ENCODE peak calls at places on chromosomes 3 and 15, in six cellular contexts. M, K, Y, G, H and V are unnamed samples.

GRCh38 chr3:194344012-194344411 is 7.1 kb downstream of the CPN2 start:
- DNase-seq in M (peak), G (no peak), K (no peak), Y (peak), H (peak), V (peak)

GRCh38 chr15:74763416-74763815 is 14.8 kb downstream of the CYP1A2 start:
- DNase-seq in H (no peak), M (no peak), G (no peak), K (no peak), Y (no peak), V (no peak)

GRCh38 chr15:60326824-60327654 is 70.7 kb downstream of the ANXA2 start:
- DNase-seq in G (no peak), M (no peak), H (peak), Y (peak), K (no peak), V (peak)

GRCh38 chr3:55440406-55440708 is 46.7 kb downstream of the WNT5A start:
- DNase-seq in G (no peak), H (no peak), M (no peak), Y (no peak), K (no peak), V (no peak)

GRCh38 chr15:92629276-92629974 is 26.1 kb downstream of the FAM174B start:
- DNase-seq in Y (peak), G (no peak), H (no peak), M (no peak), K (no peak), V (no peak)

GRCh38 chr15:63942486-63943365 is 103.6 kb downstream of the DAPK2 start:
- DNase-seq in G (no peak), Y (peak), H (no peak), M (no peak), K (no peak), V (peak)

GRCh38 chr3:122186372-122186771 is 2.9 kb downstream of the CASR start:
- DNase-seq in Y (no peak), H (no peak), G (no peak), M (no peak), K (no peak), V (no peak)

GRCh38 chr15:63528138-63528659 is 23.8 kb downstream of the USP3 start:
- DNase-seq in K (no peak), H (no peak), G (no peak), Y (no peak), M (no peak), V (no peak)

GRCh38 chr3:153621988-153622387 is 460.0 kb downstream of the RAP2B start:
- DNase-seq in M (no peak), H (no peak), Y (peak), G (no peak), K (no peak), V (no peak)

GRCh38 chr3:102193255-102193654 is 241.6 kb upstream of the ZPLD1 start:
- DNase-seq in G (no peak), K (no peak), M (no peak), H (no peak), Y (no peak), V (no peak)

GRCh38 chr3:64489361-64490044 is 198.3 kb downstream of the ADAMTS9 start:
- DNase-seq in H (peak), Y (no peak), M (peak), G (no peak), K (no peak), V (no peak)

GRCh38 chr3:69755795-69756194 is 16.5 kb downstream of the MITF start:
- DNase-seq in G (no peak), Y (no peak), M (no peak), K (no peak), H (no peak), V (no peak)

GRCh38 chr3:16279010-16279409 is 14.0 kb downstream of the OXNAD1 start:
- DNase-seq in H (no peak), Y (no peak), K (no peak), M (no peak), G (no peak), V (no peak)

DNA sequence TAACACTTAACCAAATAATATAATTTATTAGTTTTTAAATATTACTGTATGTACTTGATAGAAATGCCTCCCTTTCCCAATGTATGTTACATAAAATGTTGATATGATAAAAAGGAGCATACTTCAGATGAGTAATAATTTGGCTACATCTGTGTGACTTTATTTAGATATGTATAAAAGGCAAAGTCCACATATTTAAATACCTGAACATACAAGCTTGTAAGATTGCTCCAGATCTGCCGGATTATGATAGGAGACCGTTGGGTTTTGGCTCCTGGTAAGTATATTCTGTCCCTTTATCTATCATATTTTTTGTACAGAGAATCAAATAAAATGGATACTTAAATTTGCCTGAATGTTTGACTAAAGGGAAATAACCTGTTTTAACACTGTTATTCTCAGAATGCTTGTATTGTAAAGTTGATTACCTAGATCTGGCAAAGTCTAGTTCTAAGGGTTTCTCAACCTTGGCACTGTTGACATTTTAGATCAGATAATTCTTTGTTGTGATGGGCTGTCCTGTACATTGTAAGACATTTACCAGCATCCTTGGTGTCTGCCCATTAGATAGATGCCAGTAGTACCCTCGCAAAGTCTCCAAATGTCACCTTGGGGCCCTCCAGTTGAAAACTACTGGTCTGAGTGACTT is 38.5 kb downstream of the LRCH3 start:
- DNase-seq in K (no peak), M (no peak), G (no peak), H (no peak), Y (no peak), V (no peak)
- H3K4me3 ChIP-seq in K (no peak), M (no peak), G (no peak), H (no peak), Y (no peak), V (no peak)

GRCh38 chr15:67090297-67091072 is 25.1 kb downstream of the SMAD3 start:
- DNase-seq in K (no peak), H (no peak), Y (no peak), M (no peak), G (no peak), V (no peak)
- H3K4me3 ChIP-seq in K (no peak), H (no peak), Y (peak), M (no peak), G (no peak), V (no peak)

GRCh38 chr3:36032180-36032895 is 348.0 kb upstream of the STAC start:
- DNase-seq in H (no peak), K (no peak), M (no peak), Y (no peak), G (no peak), V (no peak)
- H3K4me3 ChIP-seq in H (no peak), K (no peak), M (no peak), Y (no peak), G (no peak), V (no peak)

GRCh38 chr3:50358355-50358926 is 880 bp downstream of the TMEM115 start:
- DNase-seq in K (no peak), Y (no peak), M (no peak), H (no peak), G (no peak), V (no peak)

GRCh38 chr3:50354186-50354764 is 3.6 kb downstream of the CYB561D2 start:
- DNase-seq in H (no peak), M (no peak), G (no peak), Y (no peak), K (no peak), V (no peak)

GRCh38 chr3:50356553-50356952 is 2.8 kb downstream of the TMEM115 start:
- DNase-seq in G (no peak), H (no peak), Y (no peak), M (no peak), K (no peak), V (no peak)

GRCh38 chr3:50354850-50355249 is 4.2 kb downstream of the CYB561D2 start:
- DNase-seq in H (no peak), M (no peak), K (no peak), G (no peak), Y (no peak), V (no peak)

DNA sequence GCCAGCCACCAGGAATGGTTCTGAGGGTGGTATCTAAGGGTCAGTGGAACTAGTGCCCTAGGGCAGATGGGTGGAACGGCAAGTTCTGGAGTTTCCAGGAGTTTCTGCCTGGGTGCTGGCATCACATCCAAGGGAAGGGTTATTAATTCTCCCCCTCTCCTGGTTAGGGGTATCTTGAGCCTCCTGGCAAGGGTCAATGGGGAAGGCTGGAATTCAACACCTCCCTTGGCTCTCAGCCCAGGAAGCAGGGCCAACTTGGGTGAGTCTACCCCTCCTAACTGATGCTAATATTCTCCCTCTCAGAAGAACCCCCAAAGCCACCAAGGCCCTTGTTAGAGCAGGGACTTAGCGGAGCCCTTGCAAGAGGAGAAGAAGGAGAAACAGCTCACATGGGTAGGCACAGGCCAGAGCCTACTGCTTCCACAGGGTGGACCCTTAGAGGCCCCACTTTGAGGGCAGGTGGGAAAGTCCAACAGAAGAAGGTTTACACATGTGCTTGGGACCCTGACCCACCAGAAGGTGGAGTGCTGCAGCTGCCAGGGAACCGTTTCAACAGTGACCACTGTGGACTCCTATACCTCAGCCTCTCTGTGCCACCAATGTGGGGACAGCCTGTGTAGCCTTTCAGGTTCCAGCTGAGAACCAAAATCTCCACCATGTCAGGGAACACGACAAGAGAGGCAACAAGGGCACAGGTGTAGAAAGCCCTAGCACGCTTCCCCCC is 3.3 kb downstream of the TMEM115 start:
- DNase-seq in K (no peak), M (no peak), G (no peak), H (no peak), Y (no peak), V (no peak)
- H3K4me3 ChIP-seq in K (peak), M (no peak), G (peak), H (no peak), Y (no peak), V (peak)

DNA sequence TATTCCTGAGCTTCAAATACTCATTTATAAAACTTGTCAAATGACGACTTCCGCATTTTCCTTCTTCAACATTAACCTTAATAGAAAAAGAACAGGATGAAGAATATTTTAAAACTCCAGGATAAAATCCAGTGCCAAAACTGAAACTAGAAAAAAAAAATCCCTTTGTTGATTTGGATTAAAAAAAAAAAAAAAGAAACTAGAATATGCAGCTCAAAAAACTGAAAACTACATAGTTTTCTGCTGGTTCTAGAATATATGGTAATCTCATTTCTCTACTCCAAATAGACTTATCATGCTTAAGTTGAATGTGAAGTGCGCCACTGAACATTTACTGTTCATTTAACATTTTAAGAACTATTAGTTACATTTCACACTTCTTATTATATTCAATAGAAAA is 6.0 kb downstream of the TRA2B start:
- DNase-seq in Y (no peak), M (no peak), H (no peak), G (no peak), K (no peak), V (no peak)
- H3K4me3 ChIP-seq in Y (peak), M (no peak), H (peak), G (no peak), K (peak), V (no peak)

DNA sequence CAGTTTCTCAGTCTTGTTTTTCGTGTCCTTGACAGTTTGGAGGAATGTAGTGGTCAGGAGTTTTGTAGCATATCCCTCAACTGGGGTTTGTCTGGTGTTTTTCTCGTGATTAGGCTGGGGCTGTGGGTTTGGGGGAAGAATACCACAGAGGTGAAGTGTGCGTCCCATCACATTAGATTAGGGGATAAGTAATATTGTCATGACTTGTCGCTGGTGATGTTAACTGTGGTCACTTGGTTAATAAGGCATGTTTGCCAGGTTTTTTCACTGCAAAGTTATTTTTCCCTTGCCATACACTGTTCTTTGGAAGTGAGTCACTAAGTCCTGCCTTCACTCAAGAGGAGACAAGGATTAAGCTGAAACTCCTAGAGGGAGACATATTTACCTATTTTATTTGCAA is 39.1 kb downstream of the PAK2 start:
- DNase-seq in K (no peak), H (no peak), Y (no peak), G (peak), M (no peak), V (no peak)
- H3K4me3 ChIP-seq in K (no peak), H (no peak), Y (no peak), G (no peak), M (no peak), V (no peak)

GRCh38 chr3:119673875-119674274 is 3.3 kb downstream of the COX17 start:
- DNase-seq in G (no peak), Y (no peak), H (no peak), K (no peak), M (no peak), V (no peak)

GRCh38 chr3:119677641-119677934 is 382 bp upstream of the COX17 start:
- DNase-seq in G (no peak), H (no peak), K (no peak), Y (no peak), M (no peak), V (no peak)

GRCh38 chr3:119676771-119677640 is at the start of gene COX17:
- DNase-seq in Y (peak), G (peak), H (peak), M (peak), K (peak), V (peak)

GRCh38 chr3:119675188-119675874 is 1.9 kb downstream of the COX17 start:
- DNase-seq in G (no peak), Y (no peak), M (no peak), H (no peak), K (no peak), V (no peak)

DNA sequence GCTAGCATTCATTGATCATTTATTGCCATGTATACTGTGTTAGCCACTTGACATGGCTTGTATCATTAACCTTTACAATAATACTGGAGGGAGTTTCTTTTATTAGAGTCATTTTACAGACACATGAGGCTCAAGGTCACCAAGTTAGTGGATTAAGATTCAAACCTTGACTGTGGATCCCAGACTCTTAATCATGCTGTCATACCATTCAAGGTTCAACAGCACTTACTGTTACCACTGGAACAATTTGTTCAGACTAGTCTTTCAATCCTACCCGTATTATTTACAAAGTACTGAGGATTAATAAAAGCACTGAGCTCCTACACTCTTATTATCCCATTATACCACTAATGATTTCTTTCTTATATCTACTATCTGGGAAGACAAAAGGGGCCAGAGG is 1.2 kb downstream of the COX17 start:
- DNase-seq in H (no peak), Y (no peak), K (no peak), M (no peak), G (no peak), V (no peak)
- H3K4me3 ChIP-seq in H (peak), Y (peak), K (peak), M (peak), G (peak), V (peak)

GRCh38 chr3:106268696-106269095 is 399.9 kb upstream of the CBLB start:
- DNase-seq in H (no peak), G (no peak), M (no peak), K (no peak), Y (no peak), V (peak)
- H3K4me3 ChIP-seq in H (no peak), G (no peak), M (no peak), K (no peak), Y (no peak), V (peak)